ENCODE peak calls at places on chromosome 22, in four cellular contexts. One of them, this sample, is unnamed.

GRCh38 chr22:49034836-49035817 is 792.5 kb downstream of the BRD1 start:
- DNase-seq in endothelial cell of umbilical vein: no peak
- DNase-seq in T-helper 1 cell: no peak
- DNase-seq in NCI-H2171 treated with DMSO at 0.1 percent for 48 hours: no peak
- DNase-seq in this sample: no peak

GRCh38 chr22:38927033-38927789 is 30.2 kb upstream of the APOBEC3A start:
- DNase-seq in T-helper 1 cell: no peak
- DNase-seq in NCI-H2171 treated with DMSO at 0.1 percent for 48 hours: peak
- DNase-seq in endothelial cell of umbilical vein: peak
- DNase-seq in this sample: no peak

GRCh38 chr22:47547881-47548630 is 785.6 kb downstream of the TBC1D22A start:
- DNase-seq in endothelial cell of umbilical vein: no peak
- DNase-seq in NCI-H2171 treated with DMSO at 0.1 percent for 48 hours: no peak
- DNase-seq in T-helper 1 cell: no peak
- DNase-seq in this sample: no peak

GRCh38 chr22:44365196-44365802 is 52.5 kb upstream of the SHISAL1 start:
- DNase-seq in T-helper 1 cell: no peak
- DNase-seq in NCI-H2171 treated with DMSO at 0.1 percent for 48 hours: no peak
- DNase-seq in endothelial cell of umbilical vein: no peak
- DNase-seq in this sample: no peak

GRCh38 chr22:19150482-19151328 is 613 bp upstream of the GSC2 start:
- DNase-seq in endothelial cell of umbilical vein: no peak
- DNase-seq in T-helper 1 cell: no peak
- DNase-seq in NCI-H2171 treated with DMSO at 0.1 percent for 48 hours: no peak
- DNase-seq in this sample: no peak

GRCh38 chr22:37154925-37155712 is 5.4 kb upstream of the IL2RB start:
- DNase-seq in T-helper 1 cell: no peak
- DNase-seq in endothelial cell of umbilical vein: no peak
- DNase-seq in NCI-H2171 treated with DMSO at 0.1 percent for 48 hours: no peak
- DNase-seq in this sample: no peak

GRCh38 chr22:46734830-46735453 is 3.1 kb downstream of the CERK start:
- DNase-seq in NCI-H2171 treated with DMSO at 0.1 percent for 48 hours: no peak
- DNase-seq in endothelial cell of umbilical vein: peak
- DNase-seq in T-helper 1 cell: peak
- DNase-seq in this sample: peak

GRCh38 chr22:43050995-43051394 is 36.0 kb upstream of the PACSIN2 start:
- DNase-seq in NCI-H2171 treated with DMSO at 0.1 percent for 48 hours: no peak
- DNase-seq in T-helper 1 cell: no peak
- DNase-seq in endothelial cell of umbilical vein: no peak
- DNase-seq in this sample: no peak

GRCh38 chr22:46628756-46629155 is 8.6 kb downstream of the GRAMD4 start:
- DNase-seq in T-helper 1 cell: no peak
- DNase-seq in endothelial cell of umbilical vein: no peak
- DNase-seq in NCI-H2171 treated with DMSO at 0.1 percent for 48 hours: no peak
- DNase-seq in this sample: no peak

GRCh38 chr22:26321469-26321913 is 107.6 kb upstream of the ASPHD2 start:
- DNase-seq in endothelial cell of umbilical vein: no peak
- DNase-seq in T-helper 1 cell: no peak
- DNase-seq in NCI-H2171 treated with DMSO at 0.1 percent for 48 hours: no peak
- DNase-seq in this sample: no peak

GRCh38 chr22:46352691-46353386 is 17.3 kb downstream of the TRMU start:
- DNase-seq in T-helper 1 cell: no peak
- DNase-seq in NCI-H2171 treated with DMSO at 0.1 percent for 48 hours: peak
- DNase-seq in endothelial cell of umbilical vein: no peak
- DNase-seq in this sample: no peak